ENCODE peak calls at places on chromosomes 2 and 18, in four cellular contexts. J is fibroblast of lung, F is astrocyte of the spinal cord, Z is IMR-90. S is an unnamed sample.

GRCh38 chr2:101388232-101388631 is 929 bp upstream of the CREG2 start:
- DNase-seq in Z (peak), J (peak), F (peak), S (peak)

GRCh38 chr2:170974304-170974993 is 45.4 kb downstream of the GORASP2 start:
- DNase-seq in J (peak), F (no peak), Z (no peak), S (peak)

GRCh38 chr18:5284808-5285207 is 10.7 kb downstream of the ZBTB14 start:
- DNase-seq in J (peak), Z (peak), F (no peak), S (peak)

GRCh38 chr18:267380-267687 is 513 bp downstream of the THOC1 start:
- DNase-seq in Z (no peak), F (no peak), J (no peak), S (peak)

GRCh38 chr2:142140434-142140845 is 9.6 kb upstream of the LRP1B start:
- DNase-seq in F (peak), J (no peak), Z (peak), S (peak)

GRCh38 chr2:127104881-127105655 is 1.9 kb downstream of the BIN1 start:
- DNase-seq in F (no peak), Z (no peak), J (no peak), S (peak)

GRCh38 chr18:47716632-47717185 is 213.8 kb downstream of the SMAD2 start:
- DNase-seq in Z (no peak), J (no peak), F (no peak), S (no peak)

GRCh38 chr2:160910681-160911080 is 249.5 kb upstream of the TANK start:
- DNase-seq in J (peak), Z (peak), F (peak), S (peak)

GRCh38 chr2:26148501-26148900 is 24.4 kb upstream of the GAREM2 start:
- DNase-seq in J (peak), Z (peak), F (peak), S (no peak)

GRCh38 chr2:120892967-120893667 is 157.4 kb downstream of the GLI2 start:
- DNase-seq in J (peak), F (peak), Z (peak), S (peak)

GRCh38 chr2:101638156-101638809 is 59.2 kb upstream of the MAP4K4 start:
- DNase-seq in J (no peak), F (no peak), Z (no peak), S (no peak)

GRCh38 chr2:10008809-10009176 is 34.6 kb upstream of the KLF11 start:
- DNase-seq in Z (no peak), J (peak), F (no peak), S (no peak)

GRCh38 chr2:108833219-108833618 is 46.6 kb downstream of the CCDC138 start:
- DNase-seq in Z (peak), J (peak), F (no peak), S (no peak)

GRCh38 chr2:235045973-235046343 is 94.1 kb downstream of the SH3BP4 start:
- DNase-seq in F (no peak), J (no peak), Z (no peak), S (no peak)

GRCh38 chr2:32825291-32825712 is 121.5 kb upstream of the LTBP1 start:
- DNase-seq in J (peak), F (peak), Z (peak), S (peak)

GRCh38 chr2:232493701-232494426 is 6.2 kb upstream of the ECEL1 start:
- DNase-seq in Z (no peak), J (no peak), F (no peak), S (no peak)

GRCh38 chr2:11038641-11039040 is 116.6 kb upstream of the SLC66A3 start:
- DNase-seq in F (no peak), J (no peak), Z (no peak), S (no peak)

GRCh38 chr18:23281626-23282436 is 146.5 kb downstream of the CABLES1 start:
- DNase-seq in Z (no peak), F (peak), J (peak), S (no peak)

DNA sequence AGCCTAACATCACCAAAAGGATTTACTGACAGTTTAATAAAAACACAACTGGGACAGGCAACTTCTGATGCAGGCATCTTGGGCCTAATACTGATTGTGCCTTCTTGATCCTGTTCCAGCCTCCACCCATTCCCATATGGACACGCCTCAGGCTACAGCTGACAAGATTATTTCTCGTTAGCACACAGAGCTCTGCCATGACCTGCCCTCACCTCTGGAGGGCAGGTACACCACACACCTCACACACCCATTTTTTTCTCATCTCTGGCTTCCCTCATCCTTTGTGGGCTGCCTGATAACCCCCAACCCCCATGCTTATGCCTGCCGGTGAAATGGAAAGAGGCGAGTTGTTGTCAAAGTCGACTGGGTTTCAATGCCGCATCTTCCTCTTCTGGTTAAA is 147.0 kb downstream of the ANTXR1 start:
- DNase-seq in Z (no peak), J (no peak), F (no peak), S (peak)
- TF ChIP-seq CTCF in Z (no peak), J (no peak), F (no peak), S (no peak)

GRCh38 chr2:175965773-175966172 is 36.3 kb downstream of the LNPK start:
- DNase-seq in Z (no peak), F (no peak), J (no peak), S (no peak)

GRCh38 chr2:175966839-175967238 is 35.2 kb downstream of the LNPK start:
- DNase-seq in J (no peak), Z (no peak), F (no peak), S (no peak)

DNA sequence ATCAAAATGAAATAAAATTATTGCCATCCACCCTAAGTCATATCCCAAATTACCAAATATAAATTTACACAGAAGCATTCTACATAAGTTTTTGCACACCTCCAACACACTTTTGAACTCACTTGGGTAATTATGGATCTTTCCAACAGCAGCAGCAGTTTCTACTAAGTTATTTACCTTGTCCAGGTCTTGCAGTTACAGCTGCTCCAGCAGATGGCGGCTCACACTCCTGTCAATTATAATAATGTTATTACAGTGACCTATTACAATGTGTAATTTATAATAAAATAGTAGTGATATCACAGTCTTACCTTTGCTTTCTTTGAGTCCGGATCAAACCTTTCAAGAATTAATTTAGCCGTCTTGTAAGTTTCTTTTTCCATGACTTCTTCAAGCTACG is 37.9 kb downstream of the LNPK start:
- DNase-seq in F (no peak), J (no peak), Z (no peak), S (no peak)
- TF ChIP-seq CTCF in F (peak), J (no peak), Z (no peak), S (no peak)

GRCh38 chr2:46672752-46673151 is 193.4 kb downstream of the TMEM247 start:
- DNase-seq in F (no peak), Z (no peak), J (no peak), S (no peak)
- TF ChIP-seq CTCF in F (no peak), Z (no peak), J (no peak), S (no peak)

GRCh38 chr2:63871864-63872263 is 30.2 kb downstream of the UGP2 start:
- DNase-seq in J (no peak), Z (peak), F (no peak), S (no peak)

GRCh38 chr2:63875758-63876710 is 34.3 kb downstream of the UGP2 start:
- DNase-seq in F (no peak), Z (no peak), J (peak), S (peak)

GRCh38 chr2:63874204-63875134 is 32.8 kb downstream of the UGP2 start:
- DNase-seq in J (no peak), F (no peak), Z (no peak), S (no peak)

GRCh38 chr2:63872571-63873328 is 31.1 kb downstream of the UGP2 start:
- DNase-seq in Z (no peak), J (peak), F (no peak), S (no peak)

DNA sequence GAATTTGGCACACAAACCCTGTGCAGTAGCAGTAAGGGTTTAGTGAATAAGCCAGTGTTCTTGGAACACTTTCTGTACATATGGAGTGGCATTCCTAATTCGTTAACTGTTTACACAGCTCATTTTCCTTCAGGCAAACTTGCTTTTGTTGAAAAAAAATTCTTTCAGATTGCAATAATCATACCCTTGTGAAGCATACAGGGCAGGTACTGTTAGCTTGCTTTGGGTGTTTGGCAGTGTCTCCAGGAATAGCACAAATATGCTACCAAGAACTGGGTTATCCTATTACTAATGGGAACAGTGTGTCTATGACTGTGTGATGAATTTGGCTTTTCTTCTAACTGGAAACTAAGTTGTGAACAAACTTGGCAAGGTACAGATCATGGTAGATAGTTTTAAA is 33.4 kb downstream of the UGP2 start:
- DNase-seq in F (peak), J (peak), Z (peak), S (peak)
- TF ChIP-seq CTCF in F (no peak), J (no peak), Z (no peak), S (no peak)

GRCh38 chr2:36695746-36696415 is 626 bp upstream of the VIT start:
- DNase-seq in Z (peak), F (peak), J (peak), S (peak)
- TF ChIP-seq CTCF in Z (peak), F (peak), J (peak), S (peak)

GRCh38 chr2:172342611-172343010 is 84.8 kb upstream of the ITGA6 start:
- DNase-seq in Z (no peak), J (peak), F (no peak), S (no peak)

GRCh38 chr2:172336681-172337080 is 90.7 kb upstream of the ITGA6 start:
- DNase-seq in F (no peak), Z (peak), J (no peak), S (no peak)

GRCh38 chr2:172340394-172340793 is 87.0 kb upstream of the ITGA6 start:
- DNase-seq in J (no peak), F (no peak), Z (no peak), S (no peak)

GRCh38 chr2:172342056-172342455 is 85.3 kb upstream of the ITGA6 start:
- DNase-seq in J (no peak), Z (no peak), F (no peak), S (no peak)

GRCh38 chr2:172339431-172340010 is 87.9 kb upstream of the ITGA6 start:
- DNase-seq in F (no peak), J (peak), Z (peak), S (no peak)
- TF ChIP-seq CTCF in F (no peak), J (peak), Z (no peak), S (no peak)

DNA sequence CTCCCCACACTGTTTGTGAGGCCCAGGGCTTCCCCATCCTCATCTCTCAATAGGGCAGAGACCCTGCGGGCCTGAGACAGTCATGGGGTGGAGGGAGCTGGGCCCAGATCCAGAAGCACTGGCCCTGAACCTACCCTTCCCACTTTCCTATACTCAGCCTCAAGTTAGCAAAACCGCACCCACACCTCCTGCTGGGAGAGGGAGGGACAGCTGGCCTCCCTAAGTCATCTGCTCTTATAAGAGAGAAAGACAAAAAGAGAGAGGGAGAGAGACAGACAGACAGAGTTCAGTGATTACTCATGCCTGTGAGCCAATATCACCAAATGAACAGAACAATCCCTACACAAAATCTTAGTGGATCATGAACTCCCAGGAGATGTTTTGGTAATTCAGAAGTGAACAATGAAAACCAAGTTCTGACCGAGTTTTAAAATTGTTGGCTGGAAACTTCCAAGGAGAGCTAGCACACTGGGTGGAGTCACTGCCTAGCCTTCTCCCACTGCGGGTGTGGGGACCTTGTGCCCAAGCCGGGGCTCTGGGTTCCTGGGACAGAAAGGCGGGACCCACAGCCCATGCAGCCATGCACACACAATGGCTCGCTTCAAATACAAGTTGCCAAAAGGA is 130.5 kb downstream of the PXDN start:
- DNase-seq in F (peak), J (peak), Z (peak), S (peak)
- TF ChIP-seq CTCF in F (no peak), J (peak), Z (peak), S (peak)

GRCh38 chr2:230429513-230429912 is 13.5 kb downstream of the SP100 start:
- DNase-seq in J (no peak), Z (no peak), F (no peak), S (no peak)
- TF ChIP-seq CTCF in J (no peak), Z (no peak), F (no peak), S (no peak)

GRCh38 chr18:67728364-67728763 is 211.8 kb upstream of the DSEL start:
- DNase-seq in F (no peak), J (no peak), Z (no peak), S (no peak)

GRCh38 chr18:67731853-67732252 is 215.3 kb upstream of the DSEL start:
- DNase-seq in F (peak), Z (peak), J (peak), S (peak)

GRCh38 chr18:67735506-67735905 is 219.0 kb upstream of the DSEL start:
- DNase-seq in J (no peak), F (no peak), Z (no peak), S (no peak)

GRCh38 chr18:67730884-67731283 is 214.4 kb upstream of the DSEL start:
- DNase-seq in J (peak), F (peak), Z (peak), S (peak)

DNA sequence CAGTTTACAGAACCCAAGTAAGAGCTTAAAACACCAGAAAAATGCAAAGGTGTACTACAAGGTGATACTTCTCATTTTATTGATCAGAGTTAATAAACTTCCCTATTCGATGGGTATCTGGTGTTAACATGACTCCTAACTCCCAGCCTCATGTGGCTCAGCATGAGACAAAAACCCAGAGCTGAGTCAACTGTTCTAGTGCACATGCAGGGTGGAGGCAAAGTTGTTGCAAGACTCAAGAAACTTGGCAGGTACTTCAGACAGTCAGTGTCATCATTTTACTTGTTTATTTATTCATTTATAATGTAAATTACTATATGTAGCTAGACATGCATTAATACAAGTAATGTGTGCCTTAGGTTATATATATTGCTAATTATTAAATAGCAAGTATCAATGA is 216.6 kb upstream of the DSEL start:
- DNase-seq in Z (peak), F (peak), J (peak), S (peak)
- TF ChIP-seq CTCF in Z (no peak), F (no peak), J (no peak), S (no peak)

GRCh38 chr18:31213641-31214040 is 51.0 kb upstream of the DSC1 start:
- DNase-seq in F (no peak), Z (no peak), J (no peak), S (no peak)
- TF ChIP-seq CTCF in F (no peak), Z (no peak), J (no peak), S (no peak)